ENCODE peak calls at places on chromosomes 12 and 14, in five cellular contexts. B is CD4-positive, alpha-beta T cell; I is WERI-Rb-1; Y is pancreas; K is NB4. W is an unnamed sample.

GRCh38 chr12:103626498-103626897 is 39.4 kb downstream of the STAB2 start:
- DNase-seq in B (no peak), I (peak), Y (no peak), K (no peak), W (no peak)

GRCh38 chr14:104687601-104688504 is 1.6 kb upstream of the INF2 start:
- DNase-seq in B (no peak), I (no peak), Y (peak), K (peak), W (no peak)

GRCh38 chr12:114744696-114745095 is 60.7 kb upstream of the TBX3 start:
- DNase-seq in B (no peak), I (no peak), Y (no peak), K (no peak), W (no peak)

GRCh38 chr12:49636979-49637378 is 13.6 kb downstream of the PRPF40B start:
- DNase-seq in B (peak), I (peak), Y (no peak), K (peak), W (no peak)

GRCh38 chr14:37048666-37049071 is 123.7 kb downstream of the SLC25A21 start:
- DNase-seq in B (no peak), I (no peak), Y (no peak), K (no peak), W (no peak)

GRCh38 chr12:121513464-121514183 is 67.2 kb downstream of the KDM2B start:
- DNase-seq in B (no peak), I (peak), Y (no peak), K (peak), W (no peak)

GRCh38 chr12:6752181-6752930 is 585 bp downstream of the MLF2 start:
- DNase-seq in B (no peak), I (peak), Y (no peak), K (peak), W (peak)

GRCh38 chr14:59215353-59215752 is 26.9 kb downstream of the DAAM1 start:
- DNase-seq in B (no peak), I (no peak), Y (peak), K (no peak), W (no peak)

GRCh38 chr12:53097207-53097563 is 282 bp upstream of the IGFBP6 start:
- DNase-seq in B (no peak), I (no peak), Y (no peak), K (no peak), W (no peak)

GRCh38 chr12:108525681-108526080 is 10.6 kb downstream of the FICD start:
- DNase-seq in B (no peak), I (no peak), Y (no peak), K (no peak), W (no peak)

GRCh38 chr14:73014105-73014504 is 12.8 kb downstream of the ZFYVE1 start:
- DNase-seq in B (no peak), I (no peak), Y (no peak), K (no peak), W (no peak)

GRCh38 chr12:85394809-85395208 is 114.8 kb downstream of the ALX1 start:
- DNase-seq in B (no peak), I (no peak), Y (no peak), K (no peak), W (no peak)

GRCh38 chr14:53109028-53109687 is 44.0 kb downstream of the DDHD1 start:
- DNase-seq in B (peak), I (no peak), Y (no peak), K (peak), W (no peak)

GRCh38 chr12:110917467-110917866 is 2.9 kb downstream of the MYL2 start:
- DNase-seq in B (no peak), I (no peak), Y (no peak), K (no peak), W (no peak)

GRCh38 chr12:91356405-91356804 is 173.8 kb upstream of the DCN start:
- DNase-seq in B (no peak), I (no peak), Y (no peak), K (no peak), W (no peak)

GRCh38 chr12:31362115-31362758 is 36.3 kb upstream of the SINHCAF start:
- DNase-seq in B (no peak), I (peak), Y (no peak), K (peak), W (no peak)

GRCh38 chr12:87779858-87780498 is 249.2 kb downstream of the C12orf50 start:
- DNase-seq in B (no peak), I (no peak), Y (no peak), K (no peak), W (no peak)

GRCh38 chr12:89138048-89138852 is 214.1 kb downstream of the DUSP6 start:
- DNase-seq in B (no peak), I (no peak), Y (no peak), K (no peak), W (no peak)

GRCh38 chr12:123119808-123120207 is 31.1 kb downstream of the PITPNM2 start:
- DNase-seq in B (peak), I (no peak), Y (no peak), K (no peak), W (no peak)

GRCh38 chr12:121590476-121591143 is 9.8 kb upstream of the KDM2B start:
- DNase-seq in B (peak), I (no peak), Y (no peak), K (peak), W (no peak)

GRCh38 chr14:61438860-61439765 is 117.7 kb downstream of the PRKCH start:
- DNase-seq in B (peak), I (no peak), Y (no peak), K (peak), W (no peak)

GRCh38 chr12:46677749-46678148 is 148.0 kb downstream of the SLC38A4 start:
- DNase-seq in B (no peak), I (no peak), Y (no peak), K (peak), W (no peak)

GRCh38 chr12:108446766-108447165 is 68.3 kb upstream of the FICD start:
- DNase-seq in B (no peak), I (no peak), Y (no peak), K (no peak), W (no peak)

GRCh38 chr14:91835920-91836843 is 31.2 kb downstream of the TC2N start:
- DNase-seq in B (peak), I (peak), Y (peak), K (no peak), W (peak)

GRCh38 chr12:8647968-8648367 is 14.7 kb downstream of the MFAP5 start:
- DNase-seq in B (no peak), I (no peak), Y (no peak), K (no peak), W (no peak)

GRCh38 chr14:72649603-72650227 is 244.2 kb downstream of the DPF3 start:
- DNase-seq in B (no peak), I (no peak), Y (no peak), K (no peak), W (no peak)

GRCh38 chr14:57816568-57817284 is 49.2 kb downstream of the SLC35F4 start:
- DNase-seq in B (no peak), I (no peak), Y (no peak), K (no peak), W (no peak)

GRCh38 chr12:85441740-85442139 is 161.7 kb downstream of the ALX1 start:
- DNase-seq in B (no peak), I (peak), Y (no peak), K (no peak), W (no peak)

GRCh38 chr12:62256408-62257079 is 3.7 kb upstream of the USP15 start:
- DNase-seq in B (no peak), I (no peak), Y (no peak), K (peak), W (no peak)

GRCh38 chr12:31728289-31728916 is 418 bp downstream of the AMN1 start:
- DNase-seq in B (no peak), I (no peak), Y (no peak), K (no peak), W (no peak)

GRCh38 chr14:54881761-54882401 is 20.7 kb downstream of the GCH1 start:
- DNase-seq in B (no peak), I (no peak), Y (no peak), K (no peak), W (no peak)

GRCh38 chr12:113397497-113398197 is 6.0 kb downstream of the SDS start:
- DNase-seq in B (no peak), I (no peak), Y (no peak), K (no peak), W (no peak)

GRCh38 chr12:67427336-67427735 is 158.2 kb downstream of the CAND1 start:
- DNase-seq in B (no peak), I (no peak), Y (no peak), K (no peak), W (no peak)

GRCh38 chr12:67426067-67426466 is 156.9 kb downstream of the CAND1 start:
- DNase-seq in B (no peak), I (no peak), Y (no peak), K (no peak), W (no peak)

GRCh38 chr12:67422081-67422480 is 152.9 kb downstream of the CAND1 start:
- DNase-seq in B (no peak), I (no peak), Y (no peak), K (no peak), W (no peak)

GRCh38 chr12:67425394-67425793 is 156.2 kb downstream of the CAND1 start:
- DNase-seq in B (no peak), I (no peak), Y (no peak), K (no peak), W (no peak)

GRCh38 chr12:67424784-67425183 is 155.6 kb downstream of the CAND1 start:
- DNase-seq in B (no peak), I (no peak), Y (no peak), K (no peak), W (no peak)
- TF ChIP-seq CTCF in B (no peak), I (peak), Y (no peak), K (no peak), W (no peak)

DNA sequence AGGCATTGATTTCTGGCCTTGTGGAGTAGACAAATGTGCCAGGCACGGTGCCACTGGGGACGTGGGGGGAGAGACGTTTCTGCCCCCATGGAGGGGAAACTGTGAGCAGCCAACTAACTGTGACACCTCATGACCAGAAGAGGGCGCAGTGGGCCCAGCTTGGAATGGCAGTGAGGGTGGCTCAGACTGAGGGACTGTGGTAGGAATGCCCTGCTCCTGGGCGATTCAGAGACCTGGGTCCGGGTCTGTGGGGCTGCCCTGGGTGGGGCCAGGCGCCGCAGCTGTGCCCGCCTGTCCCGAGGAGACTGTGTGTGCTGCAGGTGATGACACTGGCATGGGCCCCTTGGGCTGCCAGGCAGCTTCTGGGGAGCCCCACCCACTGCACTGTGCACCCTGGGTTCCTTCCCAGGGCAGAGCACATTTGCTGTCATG is 60.6 kb downstream of the SLC25A47 start:
- DNase-seq in B (peak), I (peak), Y (peak), K (peak), W (no peak)
- TF ChIP-seq CTCF in B (peak), I (peak), Y (peak), K (peak), W (peak)

DNA sequence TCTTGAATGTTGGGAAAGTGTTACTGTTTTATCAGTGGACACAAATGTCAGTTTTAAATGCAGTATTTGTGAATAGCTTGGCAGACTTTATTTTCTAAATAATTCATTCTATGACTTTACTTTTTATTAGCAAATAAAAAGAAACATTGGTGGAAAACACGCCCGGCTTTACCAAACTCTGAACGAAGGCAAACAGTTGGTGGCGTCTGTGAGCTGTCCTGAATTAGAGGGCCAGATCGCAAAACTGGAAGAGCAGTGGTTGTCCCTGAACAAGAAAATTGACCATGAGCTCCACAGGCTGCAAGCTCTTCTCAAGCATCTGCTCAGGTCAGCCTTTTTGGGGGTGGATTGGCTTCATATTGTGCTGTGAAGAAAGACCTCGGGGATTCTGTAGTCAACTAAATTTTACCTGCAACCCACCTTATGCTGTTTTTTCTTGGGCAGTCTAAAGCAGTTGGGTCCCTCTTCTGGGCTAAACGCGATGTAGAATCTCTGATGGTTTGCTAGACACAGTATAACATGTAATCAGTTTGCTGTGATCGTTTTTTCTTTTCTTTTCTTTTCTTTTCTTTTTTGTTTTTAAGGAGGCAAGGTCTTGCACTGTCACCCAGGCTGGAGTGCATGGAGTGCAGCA is 156.4 kb downstream of the ESR2 start:
- DNase-seq in B (no peak), I (no peak), Y (no peak), K (peak), W (no peak)
- TF ChIP-seq CTCF in B (no peak), I (no peak), Y (peak), K (no peak), W (no peak)

DNA sequence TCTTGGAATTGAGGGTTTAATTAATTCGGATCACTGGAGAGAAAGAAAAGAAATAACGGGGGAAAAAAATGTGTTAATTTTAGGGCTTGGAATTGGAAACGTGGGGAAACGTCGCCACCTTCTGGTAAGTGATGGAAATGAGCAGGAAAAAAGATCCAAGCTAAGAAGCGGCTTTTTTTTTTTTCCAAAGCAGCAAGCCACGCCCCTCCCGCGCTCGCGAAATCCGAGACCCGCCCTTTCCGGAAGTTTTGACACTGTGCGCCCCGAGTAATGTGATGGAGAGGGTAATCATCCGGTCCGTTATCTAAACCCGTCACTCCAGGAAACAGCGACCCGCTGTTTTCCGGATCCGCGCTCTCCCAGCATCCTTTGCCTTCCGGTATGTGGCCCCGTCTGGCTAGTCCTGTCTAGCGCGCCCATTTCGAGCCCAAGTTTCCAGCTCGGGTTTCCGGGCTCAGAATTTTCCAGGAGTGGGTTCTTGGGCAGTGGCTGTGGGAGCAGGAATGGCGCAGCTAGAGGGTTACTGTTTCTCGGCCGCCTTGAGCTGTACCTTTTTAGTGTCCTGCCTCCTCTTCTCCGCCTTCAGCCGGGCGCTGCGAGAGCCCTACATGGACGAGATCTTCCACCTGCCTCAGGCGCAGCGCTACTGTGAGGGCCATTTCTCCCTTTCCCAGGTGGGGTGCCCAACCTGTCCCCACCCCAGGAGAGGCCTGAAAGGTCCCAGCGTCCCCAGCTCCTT is at the start of gene ALG10B:
- DNase-seq in B (peak), I (peak), Y (peak), K (peak), W (peak)
- TF ChIP-seq CTCF in B (peak), I (peak), Y (peak), K (peak), W (peak)

DNA sequence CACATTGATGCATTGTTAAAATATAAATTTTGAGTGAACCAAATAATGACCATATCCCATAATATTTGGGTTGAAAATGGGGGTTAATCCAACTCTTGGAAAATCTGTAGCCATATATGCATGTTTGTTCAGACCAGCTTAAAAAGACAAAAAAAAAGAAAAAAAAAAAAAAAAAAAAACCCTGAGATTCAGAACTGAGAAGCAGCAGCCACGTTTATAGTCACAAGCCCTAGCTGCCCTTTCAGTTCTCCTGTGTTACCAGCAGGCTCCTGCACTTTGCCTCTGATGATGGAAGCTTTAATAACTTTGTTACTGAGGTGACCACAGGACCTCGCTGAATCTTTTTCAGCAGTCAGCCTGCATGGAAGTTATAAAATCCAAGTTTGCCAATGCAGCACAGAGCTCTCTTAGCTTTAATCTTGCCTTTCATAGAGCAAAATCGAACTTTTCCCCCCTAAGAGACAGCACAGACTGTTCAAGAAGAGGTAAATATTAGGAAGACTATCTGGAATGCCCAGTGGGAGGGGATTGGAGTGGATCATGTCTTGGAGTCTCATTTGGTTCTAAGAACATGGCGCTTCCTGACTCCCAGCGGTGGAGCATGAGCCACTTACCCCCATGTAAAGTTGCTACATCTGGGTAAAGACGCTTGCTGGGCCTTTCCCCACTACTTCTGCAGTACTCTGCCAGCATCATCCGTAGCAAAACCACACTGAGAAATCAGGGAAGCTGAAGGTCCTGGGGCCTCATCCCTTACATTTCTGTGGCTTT is 20.6 kb downstream of the GNG2 start:
- DNase-seq in B (no peak), I (no peak), Y (no peak), K (no peak), W (no peak)
- TF ChIP-seq CTCF in B (no peak), I (no peak), Y (no peak), K (no peak), W (no peak)

DNA sequence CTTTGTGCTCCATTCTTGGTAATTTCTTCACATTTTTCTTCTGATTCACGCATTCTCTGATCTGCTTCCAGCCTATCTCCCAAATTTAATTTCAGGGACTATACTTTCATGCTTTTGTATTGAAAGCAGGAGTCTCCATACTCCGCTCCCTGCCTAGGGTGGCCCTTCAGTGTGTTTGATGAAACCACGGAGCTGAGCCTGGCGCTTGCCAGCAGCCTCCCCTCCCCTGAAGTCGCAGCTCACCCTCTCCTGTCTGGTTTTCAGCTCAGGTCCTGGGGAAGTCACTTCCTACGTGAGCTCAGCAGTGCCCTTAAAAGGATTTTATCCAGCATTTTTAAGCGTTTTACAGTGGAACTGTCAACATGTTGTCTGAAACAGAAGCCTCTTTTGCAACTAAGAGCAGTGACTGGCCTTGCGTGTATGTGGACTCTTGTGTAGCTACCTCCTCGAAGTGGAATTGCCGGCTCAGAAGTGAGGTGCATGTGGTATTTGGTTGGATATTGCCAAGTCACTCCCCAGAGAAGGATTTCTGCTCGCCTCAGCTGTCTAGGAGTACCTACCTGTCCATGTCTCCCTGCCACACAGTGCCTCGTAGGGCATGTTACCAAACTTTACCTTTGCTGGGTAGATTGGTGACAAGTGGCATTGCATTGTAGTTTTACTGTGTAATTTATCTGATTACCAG is 78.5 kb downstream of the TESC start:
- DNase-seq in B (no peak), I (no peak), Y (no peak), K (no peak), W (no peak)
- TF ChIP-seq CTCF in B (no peak), I (no peak), Y (no peak), K (no peak), W (no peak)